ENCODE peak calls at places on chromosomes 5 and 9, in five cellular contexts. One of them, this sample, is unnamed.

GRCh38 chr5:133934822-133935793 is 33.3 kb downstream of the C5orf15 start:
- DNase-seq in K562: no peak
- DNase-seq in SK-N-SH: no peak
- DNase-seq in GM12878: no peak
- DNase-seq in HepG2: no peak
- DNase-seq in this sample: no peak

GRCh38 chr5:122077451-122078115 is 476 bp downstream of the LOX start:
- DNase-seq in HepG2: peak
- DNase-seq in K562: no peak
- DNase-seq in SK-N-SH: peak
- DNase-seq in GM12878: no peak
- DNase-seq in this sample: peak

GRCh38 chr5:7331083-7331482 is 64.9 kb upstream of the ADCY2 start:
- DNase-seq in SK-N-SH: no peak
- DNase-seq in K562: no peak
- DNase-seq in GM12878: no peak
- DNase-seq in HepG2: no peak
- DNase-seq in this sample: no peak

GRCh38 chr5:60806591-60807243 is 37.4 kb downstream of the ELOVL7 start:
- DNase-seq in K562: no peak
- DNase-seq in HepG2: no peak
- DNase-seq in SK-N-SH: no peak
- DNase-seq in GM12878: no peak
- DNase-seq in this sample: no peak

GRCh38 chr5:154179846-154180710 is 10.5 kb upstream of the GALNT10 start:
- DNase-seq in SK-N-SH: peak
- DNase-seq in HepG2: peak
- DNase-seq in K562: peak
- DNase-seq in GM12878: no peak
- DNase-seq in this sample: peak

GRCh38 chr9:120439147-120439546 is 140.8 kb downstream of the CDK5RAP2 start:
- DNase-seq in K562: peak
- DNase-seq in SK-N-SH: peak
- DNase-seq in GM12878: no peak
- DNase-seq in HepG2: peak
- DNase-seq in this sample: peak

GRCh38 chr5:136776022-136776927 is 410.9 kb upstream of the TRPC7 start:
- DNase-seq in SK-N-SH: no peak
- DNase-seq in GM12878: no peak
- DNase-seq in HepG2: no peak
- DNase-seq in K562: no peak
- DNase-seq in this sample: no peak

GRCh38 chr5:150000990-150001659 is 586 bp downstream of the HMGXB3 start:
- DNase-seq in K562: peak
- DNase-seq in HepG2: no peak
- DNase-seq in SK-N-SH: peak
- DNase-seq in GM12878: no peak
- DNase-seq in this sample: peak

GRCh38 chr5:317086-317811 is 4.3 kb upstream of the AHRR start:
- DNase-seq in HepG2: peak
- DNase-seq in K562: peak
- DNase-seq in SK-N-SH: peak
- DNase-seq in GM12878: no peak
- DNase-seq in this sample: peak

GRCh38 chr5:9852686-9853085 is 222.5 kb upstream of the TAS2R1 start:
- DNase-seq in GM12878: no peak
- DNase-seq in SK-N-SH: no peak
- DNase-seq in HepG2: no peak
- DNase-seq in K562: no peak
- DNase-seq in this sample: no peak

GRCh38 chr9:112299514-112299913 is 33.9 kb downstream of the PTBP3 start:
- DNase-seq in K562: no peak
- DNase-seq in HepG2: peak
- DNase-seq in SK-N-SH: no peak
- DNase-seq in GM12878: no peak
- DNase-seq in this sample: no peak

GRCh38 chr9:18721267-18722079 is 247.5 kb downstream of the ADAMTSL1 start:
- DNase-seq in HepG2: no peak
- DNase-seq in GM12878: no peak
- DNase-seq in SK-N-SH: no peak
- DNase-seq in K562: no peak
- DNase-seq in this sample: no peak

GRCh38 chr5:126865299-126865698 is 88.4 kb downstream of the LMNB1 start:
- DNase-seq in HepG2: no peak
- DNase-seq in GM12878: no peak
- DNase-seq in K562: no peak
- DNase-seq in SK-N-SH: no peak
- DNase-seq in this sample: no peak

GRCh38 chr5:16411235-16411634 is 54.4 kb downstream of the ZNF622 start:
- DNase-seq in SK-N-SH: no peak
- DNase-seq in GM12878: no peak
- DNase-seq in HepG2: no peak
- DNase-seq in K562: no peak
- DNase-seq in this sample: no peak
- TF ChIP-seq JUND in SK-N-SH: no peak
- TF ChIP-seq JUND in GM12878: no peak
- TF ChIP-seq JUND in HepG2: no peak
- TF ChIP-seq JUND in K562: no peak
- TF ChIP-seq JUND in this sample: no peak

DNA sequence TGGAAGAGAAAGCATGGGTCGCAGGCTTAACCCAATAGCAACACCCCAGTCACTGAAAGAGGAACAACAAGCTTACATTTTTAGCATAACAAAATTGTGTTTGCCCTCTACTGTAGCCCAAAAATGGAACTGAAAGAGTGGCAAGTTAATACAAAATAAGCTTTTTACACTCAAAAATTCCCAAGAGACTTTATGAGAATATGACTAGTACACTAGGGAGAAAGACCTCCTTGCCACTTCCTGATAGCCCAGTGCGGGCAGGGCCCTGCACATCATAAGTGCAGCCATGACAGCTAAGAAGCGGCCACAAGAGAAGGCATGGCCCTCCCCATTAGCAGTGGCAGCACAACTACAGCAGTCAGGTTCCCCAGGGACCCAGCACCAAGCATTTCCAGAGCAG is 481.9 kb downstream of the DTWD2 start:
- DNase-seq in K562: no peak
- DNase-seq in HepG2: no peak
- DNase-seq in SK-N-SH: no peak
- DNase-seq in GM12878: peak
- DNase-seq in this sample: no peak
- TF ChIP-seq JUND in K562: no peak
- TF ChIP-seq JUND in HepG2: no peak
- TF ChIP-seq JUND in SK-N-SH: no peak
- TF ChIP-seq JUND in GM12878: no peak
- TF ChIP-seq JUND in this sample: no peak

DNA sequence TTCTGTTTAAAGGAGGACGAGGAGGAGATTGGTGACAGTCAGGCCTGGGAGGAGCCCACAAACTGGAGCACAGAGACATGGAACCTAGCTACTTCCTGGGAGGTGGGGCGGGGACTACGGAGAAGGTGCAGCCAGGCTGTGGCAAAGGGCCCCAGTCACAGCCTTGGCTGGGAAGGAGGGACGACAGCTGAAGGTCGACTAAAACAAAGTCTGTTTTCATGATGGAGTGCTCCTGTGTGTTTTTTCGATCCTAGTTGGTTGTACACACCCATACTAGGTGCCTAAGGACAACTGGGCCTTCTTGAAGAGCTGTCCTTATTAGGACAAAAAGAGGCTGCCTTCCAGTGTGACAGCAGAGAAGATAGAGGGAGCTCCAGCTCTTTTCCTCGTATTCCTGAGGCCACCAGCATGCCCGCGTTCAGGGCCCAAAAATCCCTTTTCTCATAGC is 2.9 kb downstream of the CCDC107 start:
- DNase-seq in GM12878: no peak
- DNase-seq in SK-N-SH: no peak
- DNase-seq in HepG2: peak
- DNase-seq in K562: no peak
- DNase-seq in this sample: no peak
- TF ChIP-seq JUND in GM12878: no peak
- TF ChIP-seq JUND in SK-N-SH: no peak
- TF ChIP-seq JUND in HepG2: no peak
- TF ChIP-seq JUND in K562: no peak
- TF ChIP-seq JUND in this sample: no peak

GRCh38 chr5:142846402-142846801 is 76.2 kb downstream of the ARHGAP26 start:
- DNase-seq in SK-N-SH: no peak
- DNase-seq in GM12878: no peak
- DNase-seq in HepG2: no peak
- DNase-seq in K562: no peak
- DNase-seq in this sample: no peak
- TF ChIP-seq JUND in SK-N-SH: no peak
- TF ChIP-seq JUND in GM12878: no peak
- TF ChIP-seq JUND in HepG2: no peak
- TF ChIP-seq JUND in K562: no peak
- TF ChIP-seq JUND in this sample: no peak

GRCh38 chr9:114344692-114345091 is 15.0 kb downstream of the ORM2 start:
- DNase-seq in GM12878: no peak
- DNase-seq in K562: no peak
- DNase-seq in HepG2: no peak
- DNase-seq in SK-N-SH: no peak
- DNase-seq in this sample: no peak
- TF ChIP-seq JUND in GM12878: no peak
- TF ChIP-seq JUND in K562: no peak
- TF ChIP-seq JUND in HepG2: no peak
- TF ChIP-seq JUND in SK-N-SH: no peak
- TF ChIP-seq JUND in this sample: no peak